ENCODE peak calls at places on chromosomes 5 and 9, in five cellular contexts. L, E, W, V and Y are unnamed samples.

GRCh38 chr9:127250896-127251391 is 13.6 kb upstream of the GARNL3 start:
- DNase-seq in E (no peak), V (no peak), W (no peak), L (no peak), Y (no peak)

GRCh38 chr5:62374090-62374489 is 29.6 kb downstream of the DIMT1 start:
- DNase-seq in L (no peak), E (no peak), V (no peak), W (no peak), Y (no peak)

GRCh38 chr5:178801021-178801420 is 58.7 kb upstream of the ZNF354B start:
- DNase-seq in W (no peak), E (no peak), V (no peak), L (no peak), Y (no peak)

GRCh38 chr5:151682751-151683331 is 3.9 kb downstream of the SPARC start:
- DNase-seq in L (no peak), W (no peak), V (no peak), E (no peak), Y (peak)

GRCh38 chr5:6722015-6722414 is 8.8 kb downstream of the TENT4A start:
- DNase-seq in E (no peak), W (no peak), V (no peak), L (no peak), Y (peak)

GRCh38 chr9:137276757-137277328 is 683 bp upstream of the TOR4A start:
- DNase-seq in V (peak), L (peak), W (peak), E (no peak), Y (peak)

GRCh38 chr5:159581502-159582249 is 251.4 kb upstream of the IL12B start:
- DNase-seq in L (peak), E (no peak), W (peak), V (no peak), Y (peak)

GRCh38 chr9:114894801-114895433 is 35.5 kb downstream of the TNFSF8 start:
- DNase-seq in V (no peak), E (no peak), W (peak), L (no peak), Y (peak)

GRCh38 chr5:6812800-6813731 is 99.8 kb downstream of the TENT4A start:
- DNase-seq in W (no peak), L (peak), V (peak), E (no peak), Y (no peak)

GRCh38 chr5:8842906-8843590 is 702.8 kb downstream of the SEMA5A start:
- DNase-seq in L (no peak), V (no peak), W (no peak), E (peak), Y (peak)

GRCh38 chr9:13447551-13448422 is 168.3 kb upstream of the MPDZ start:
- DNase-seq in V (no peak), E (no peak), L (no peak), W (no peak), Y (no peak)

GRCh38 chr9:101739311-101739710 is 864 bp upstream of the GRIN3A start:
- DNase-seq in L (no peak), V (no peak), W (no peak), E (no peak), Y (no peak)

GRCh38 chr9:100100268-100100667 is 1.2 kb downstream of the INVS start:
- DNase-seq in E (no peak), W (no peak), L (no peak), V (no peak), Y (no peak)

GRCh38 chr5:147568710-147569109 is 58.8 kb upstream of the DPYSL3 start:
- DNase-seq in V (no peak), L (no peak), W (no peak), E (no peak), Y (no peak)

GRCh38 chr9:72915659-72916058 is 37.2 kb downstream of the ALDH1A1 start:
- DNase-seq in E (no peak), V (no peak), L (no peak), W (no peak), Y (no peak)

GRCh38 chr9:17480966-17481365 is 97.9 kb upstream of the SH3GL2 start:
- DNase-seq in W (no peak), L (no peak), V (no peak), E (no peak), Y (no peak)

GRCh38 chr5:144484124-144484897 is 313.6 kb downstream of the KCTD16 start:
- DNase-seq in V (no peak), W (no peak), E (no peak), L (no peak), Y (no peak)

GRCh38 chr9:76911971-76912370 is 6.1 kb upstream of the PRUNE2 start:
- DNase-seq in V (no peak), E (no peak), W (peak), L (no peak), Y (no peak)

GRCh38 chr9:137474271-137474670 is 15.1 kb upstream of the NSMF start:
- DNase-seq in L (no peak), V (no peak), W (no peak), E (no peak), Y (no peak)